ENCODE peak calls at places on chromosome 11, in five cellular contexts. T is suprapubic skin, O is endothelial cell of umbilical vein, E is H1, S is uterus. B is an unnamed sample.
A peak's percentile ranks its signal among the peaks of the same experiment; 100 is the strongest.

GRCh38 chr11:117887431-117888139 is 11.1 kb upstream of the FXYD6 start:
- DNase-seq in E (no peak), S (no peak), T (no peak), O (no peak), B (no peak)

GRCh38 chr11:36019722-36020121 is 75.9 kb downstream of the LDLRAD3 start:
- DNase-seq in O (no peak), T (no peak), S (no peak), E (no peak), B (peak; percentile 77)

GRCh38 chr11:95014184-95014821 is 10.8 kb upstream of the KDM4E start:
- DNase-seq in E (no peak), O (no peak), T (no peak), S (no peak), B (no peak)

GRCh38 chr11:64186205-64187165 is 514 bp downstream of the STIP1 start:
- DNase-seq in T (no peak), E (no peak), S (no peak), O (peak; percentile 39), B (no peak)

GRCh38 chr11:117315285-117316196 is 515 bp downstream of the BACE1 start:
- DNase-seq in S (peak; percentile 33), T (no peak), O (peak; percentile 17), E (no peak), B (no peak)

GRCh38 chr11:75069473-75069872 is 27.2 kb downstream of the OR2AT4 start:
- DNase-seq in S (no peak), O (no peak), T (no peak), E (no peak), B (no peak)

GRCh38 chr11:100557830-100558611 is 129.1 kb upstream of the ARHGAP42 start:
- DNase-seq in O (no peak), E (no peak), T (no peak), S (no peak), B (no peak)

GRCh38 chr11:63915961-63916836 is 765 bp downstream of the RCOR2 start:
- DNase-seq in S (peak; percentile 57), E (no peak), T (no peak), O (no peak), B (peak; percentile 56)

GRCh38 chr11:71986131-71986530 is 12.6 kb upstream of the IL18BP start:
- DNase-seq in T (no peak), E (no peak), O (no peak), S (no peak), B (no peak)

GRCh38 chr11:64787526-64788320 is 9.4 kb upstream of the SF1 start:
- DNase-seq in E (no peak), O (peak; percentile 52), S (peak; percentile 42), T (peak; percentile 79), B (peak; percentile 64)

GRCh38 chr11:76197332-76197731 is 9.0 kb downstream of the WNT11 start:
- DNase-seq in E (no peak), O (no peak), T (no peak), S (no peak), B (no peak)

GRCh38 chr11:92653448-92653847 is 316.0 kb upstream of the MTNR1B start:
- DNase-seq in O (no peak), S (no peak), E (no peak), T (no peak), B (no peak)

GRCh38 chr11:119975561-119976152 is 162.3 kb downstream of the TRIM29 start:
- DNase-seq in T (no peak), E (peak; percentile 39), O (no peak), S (no peak), B (no peak)

GRCh38 chr11:2891901-2892214 is 6.3 kb upstream of the CDKN1C start:
- DNase-seq in S (peak; percentile 75), E (no peak), T (no peak), O (no peak), B (peak; percentile 52)

GRCh38 chr11:103987631-103988594 is 48.5 kb upstream of the DDI1 start:
- DNase-seq in O (no peak), S (no peak), T (no peak), E (peak; percentile 9), B (no peak)

GRCh38 chr11:77113382-77114088 is 10.9 kb downstream of the OMP start:
- DNase-seq in E (no peak), T (no peak), S (no peak), O (peak; percentile 26), B (no peak)

GRCh38 chr11:68334923-68335322 is 22.5 kb downstream of the LRP5 start:
- DNase-seq in E (no peak), T (no peak), O (no peak), S (no peak), B (no peak)

GRCh38 chr11:9639985-9640384 is 23.9 kb upstream of the SWAP70 start:
- DNase-seq in E (no peak), T (no peak), O (no peak), S (no peak), B (peak; percentile 33)

GRCh38 chr11:134332189-134332631 is 422 bp downstream of the GLB1L2 start:
- DNase-seq in O (no peak), S (no peak), E (no peak), T (no peak), B (no peak)

GRCh38 chr11:70942593-70942992 is 309.8 kb downstream of the SHANK2 start:
- DNase-seq in E (no peak), S (no peak), T (no peak), O (no peak), B (no peak)

GRCh38 chr11:108703916-108704315 is 39.0 kb downstream of the DDX10 start:
- DNase-seq in S (no peak), T (no peak), O (no peak), E (no peak), B (no peak)

GRCh38 chr11:830295-831131 is 2.2 kb upstream of the CD151 start:
- DNase-seq in E (no peak), T (no peak), O (peak; percentile 82), S (peak; percentile 80), B (peak; percentile 72)
- H3K27ac ChIP-seq in E (no peak overlapping the region), T (no peak overlapping the region), O (no peak overlapping the region), S (no peak overlapping the region), B (no peak overlapping the region)

DNA sequence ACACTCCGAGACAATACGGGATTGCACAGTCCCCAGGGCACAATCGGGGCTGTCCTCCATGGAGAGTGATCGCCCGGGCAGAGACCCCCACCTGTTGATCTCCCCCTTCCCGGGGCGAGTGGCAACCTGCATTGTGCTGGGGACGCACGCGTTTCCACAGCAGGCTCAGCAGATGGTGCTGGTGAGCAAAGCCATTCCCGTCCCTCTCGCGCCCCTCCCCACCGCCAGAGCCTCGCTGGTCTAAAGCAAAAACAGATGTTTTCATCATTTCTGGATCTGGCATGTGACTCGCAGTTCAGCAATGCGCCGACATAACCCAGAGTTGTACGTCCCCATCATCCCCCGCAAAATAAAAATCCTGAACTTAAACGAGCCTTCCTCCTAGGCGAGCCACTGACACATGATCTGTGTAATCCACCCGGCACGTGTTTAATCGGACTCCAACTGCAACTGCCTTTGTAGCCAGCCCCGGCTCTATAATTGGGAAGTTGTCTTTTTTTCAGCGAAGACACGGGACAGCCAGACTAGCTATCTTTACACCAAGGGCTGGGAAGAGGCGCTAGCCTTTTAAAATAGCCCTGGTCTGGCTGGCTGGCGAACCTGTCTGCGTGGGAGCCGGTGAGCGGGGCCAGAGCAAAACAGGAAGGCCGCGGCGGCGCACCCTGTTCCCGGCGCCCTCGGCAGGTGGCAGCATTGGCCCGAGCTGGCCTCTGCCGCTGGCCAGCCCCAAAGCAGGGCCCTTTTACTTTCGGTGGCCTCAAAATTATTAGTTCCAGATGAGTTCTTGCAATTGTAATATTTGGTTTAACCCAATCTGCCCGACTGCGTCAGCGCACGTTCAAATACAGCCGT is 202.9 kb upstream of the SORL1-AS1 start:
- DNase-seq in O (peak; percentile 87), T (peak; percentile 92), E (peak; percentile 50), S (peak; percentile 95), B (peak; percentile 83)
- TF ChIP-seq POLR2A in O (no peak), T (no peak), E (no peak), S (no peak), B (peak; percentile 5)

GRCh38 chr11:1172729-1173117 is 15.0 kb downstream of the MUC5AC start:
- DNase-seq in E (no peak), O (no peak), S (no peak), T (no peak), B (no peak)
- H3K27ac ChIP-seq in E (no peak overlapping the region), O (no peak overlapping the region), S (no peak overlapping the region), T (no peak overlapping the region), B (no peak overlapping the region)

DNA sequence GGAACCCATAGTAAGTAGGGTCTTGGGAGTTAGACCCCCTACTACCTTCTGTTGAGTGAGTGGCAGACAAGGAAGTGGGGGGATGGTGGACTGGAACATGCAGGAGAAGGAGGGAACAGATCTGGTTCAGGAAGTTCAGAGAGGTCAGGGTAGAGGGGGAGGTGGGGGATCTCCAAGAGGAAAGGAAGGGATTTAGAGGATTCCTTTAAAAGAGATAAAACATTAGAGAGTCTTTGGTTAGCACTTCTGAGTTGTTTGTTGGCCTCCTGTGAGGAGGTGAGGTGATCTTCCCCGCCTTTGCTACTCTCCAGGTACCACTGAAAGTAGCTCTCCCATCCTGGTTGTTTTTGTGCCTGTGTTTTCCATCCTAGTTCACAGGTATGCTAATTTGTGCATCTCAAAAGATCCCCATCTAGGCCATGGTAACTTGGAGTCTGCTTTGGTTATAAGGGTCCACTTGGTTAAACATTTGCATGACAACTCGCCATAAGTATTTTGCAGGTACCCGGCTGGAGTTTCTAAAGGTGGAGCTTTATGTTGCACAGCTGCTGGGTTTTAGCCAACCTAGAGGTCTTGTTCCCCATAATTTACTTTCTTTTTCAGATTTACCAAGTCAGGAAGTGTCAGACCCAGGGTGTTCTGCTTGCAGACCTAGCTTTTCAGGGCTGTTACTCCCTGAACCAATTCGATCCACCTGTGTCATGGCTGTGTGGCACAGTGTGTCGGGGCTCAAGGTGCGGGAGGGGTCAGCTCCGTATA is 79.3 kb upstream of the SORL1 start:
- DNase-seq in S (no peak), E (no peak), T (no peak), O (no peak), B (no peak)
- TF ChIP-seq POLR2A in S (no peak), E (no peak), T (no peak), O (no peak), B (no peak)

DNA sequence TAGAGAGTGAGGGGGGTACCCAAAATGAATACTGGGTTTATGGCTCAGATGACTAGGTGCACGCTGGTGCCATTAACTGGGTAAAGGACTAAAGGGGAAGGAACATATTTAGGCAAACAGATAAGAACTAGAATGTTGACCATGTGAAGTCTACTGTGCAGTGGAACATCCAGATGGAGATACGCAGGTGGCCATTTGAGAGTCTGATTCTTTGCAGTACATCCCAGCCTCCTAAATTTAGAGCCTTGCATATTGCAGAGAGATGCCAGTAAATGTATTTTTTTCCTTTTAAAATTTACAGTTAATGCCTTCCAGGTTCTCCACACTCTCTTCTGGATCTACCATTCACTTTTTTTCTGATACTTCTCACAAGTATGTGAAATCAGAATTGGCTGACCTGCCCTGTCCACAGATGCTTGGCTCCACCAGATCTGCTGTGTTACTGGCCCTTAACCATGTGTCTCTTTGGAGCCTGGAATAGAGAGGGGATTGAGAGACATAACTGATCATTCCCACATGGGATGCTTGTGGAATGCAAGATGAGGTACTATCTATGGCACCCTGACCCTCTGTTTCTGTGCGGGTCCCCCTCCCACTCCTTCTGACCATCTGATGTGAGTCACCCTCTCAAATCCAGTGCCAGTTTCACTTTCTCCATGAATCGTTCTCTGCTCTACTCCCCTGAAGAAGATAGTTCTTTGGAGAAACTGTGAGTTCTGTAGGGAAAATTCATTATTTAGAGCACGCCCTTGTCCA is 77.0 kb upstream of the NCAM1 start:
- DNase-seq in E (no peak), T (no peak), O (no peak), S (peak; percentile 22), B (no peak)
- H3K27ac ChIP-seq in E (no peak overlapping the region), T (no peak overlapping the region), O (no peak overlapping the region), S (peak overlapping the region; percentile 62), B (no peak overlapping the region)

B was measured in adrenal gland.